ENCODE peak calls at places on chromosomes 13 and 19, in seven cellular contexts. B is K562, D is suprapubic skin, R is sigmoid colon, K is ovary, T is tibial nerve, W is HepG2. H is an unnamed sample.
A peak's percentile ranks its signal among the peaks of the same experiment; 100 is the strongest.

GRCh38 chr19:869245-870177 is 10.0 kb downstream of the CFD start:
- DNase-seq in D (no peak), B (no peak), T (peak; percentile 58), R (peak; percentile 96), K (peak; percentile 87), W (no peak), H (no peak)

GRCh38 chr13:67230774-67231480 is 791 bp upstream of the PCDH9 start:
- DNase-seq in D (peak; percentile 86), B (peak; percentile 8), R (peak; percentile 83), W (peak; percentile 9), T (peak; percentile 19), K (peak; percentile 62), H (peak; percentile 67)

GRCh38 chr19:38690832-38691231 is 43.4 kb downstream of the ACTN4 start:
- DNase-seq in K (no peak), R (no peak), B (no peak), W (no peak), D (no peak), T (no peak), H (no peak)

GRCh38 chr19:37594982-37595382 is 306 bp downstream of the ZNF540 start:
- DNase-seq in W (no peak), R (peak; percentile 88), B (peak; percentile 32), D (peak; percentile 80), T (peak; percentile 47), K (peak; percentile 76), H (peak; percentile 62)

GRCh38 chr19:737591-738093 is 13.3 kb upstream of the MISP start:
- DNase-seq in W (peak; percentile 41), R (peak; percentile 71), B (peak; percentile 92), T (no peak), K (no peak), D (no peak), H (peak; percentile 52)

GRCh38 chr19:51372649-51373504 is at the start of gene NKG7:
- DNase-seq in B (peak; percentile 34), R (no peak), T (no peak), D (no peak), W (no peak), K (no peak), H (no peak)

GRCh38 chr13:43100667-43101066 is 77.3 kb downstream of the DNAJC15 start:
- DNase-seq in D (no peak), R (no peak), K (no peak), W (no peak), B (no peak), T (no peak), H (no peak)

GRCh38 chr19:58387338-58388174 is 487 bp downstream of the RPS5 start:
- DNase-seq in R (no peak), D (no peak), T (no peak), W (no peak), B (no peak), K (no peak), H (no peak)

GRCh38 chr13:49806126-49806536 is 13.6 kb upstream of the KPNA3 start:
- DNase-seq in K (no peak), T (no peak), W (peak; percentile 90), R (no peak), D (no peak), B (no peak), H (no peak)

GRCh38 chr19:14073232-14073924 is 792 bp downstream of the MISP3 start:
- DNase-seq in D (no peak), R (peak; percentile 82), T (no peak), B (peak; percentile 82), W (no peak), K (peak; percentile 78), H (peak; percentile 81)

GRCh38 chr19:11338164-11338563 is 1.3 kb downstream of the RAB3D start:
- DNase-seq in D (no peak), T (no peak), K (no peak), R (no peak), W (no peak), B (no peak), H (no peak)

GRCh38 chr19:29831041-29831548 is 19.3 kb downstream of the CCNE1 start:
- DNase-seq in T (no peak), K (no peak), D (peak; percentile 43), B (no peak), W (no peak), R (no peak), H (no peak)

GRCh38 chr13:46598140-46598819 is 45.3 kb downstream of the LRCH1 start:
- DNase-seq in T (no peak), W (no peak), K (no peak), D (no peak), R (no peak), B (no peak), H (no peak)

GRCh38 chr13:39038569-39038898 is 278 bp downstream of the NHLRC3 start:
- DNase-seq in K (no peak), R (no peak), D (no peak), B (no peak), W (peak; percentile 17), T (no peak), H (no peak)

GRCh38 chr19:12720851-12721655 is 2.7 kb downstream of the TNPO2 start:
- DNase-seq in R (no peak), D (no peak), K (peak; percentile 64), B (peak; percentile 56), T (no peak), W (no peak), H (no peak)

GRCh38 chr13:112065867-112066623 is 904 bp upstream of the SOX1 start:
- DNase-seq in T (no peak), B (no peak), R (no peak), W (no peak), D (peak; percentile 77), K (no peak), H (no peak)
- TF ChIP-seq EP300 in T (no peak), B (no peak), R (no peak), W (no peak), D (no peak), K (no peak), H (no peak)

GRCh38 chr13:59641261-59641660 is 522.5 kb downstream of the DIAPH3 start:
- DNase-seq in W (no peak), B (no peak), T (no peak), K (no peak), D (no peak), R (no peak), H (no peak)

GRCh38 chr13:59638404-59638803 is 525.3 kb downstream of the DIAPH3 start:
- DNase-seq in K (no peak), D (no peak), T (no peak), R (no peak), B (no peak), W (no peak), H (no peak)

GRCh38 chr13:59641758-59642157 is 522.0 kb downstream of the DIAPH3 start:
- DNase-seq in K (no peak), T (no peak), B (no peak), R (no peak), D (no peak), W (no peak), H (no peak)

GRCh38 chr13:59643239-59643865 is 520.4 kb downstream of the DIAPH3 start:
- DNase-seq in W (peak; percentile 5), B (no peak), R (no peak), T (no peak), D (no peak), K (no peak), H (no peak)

DNA sequence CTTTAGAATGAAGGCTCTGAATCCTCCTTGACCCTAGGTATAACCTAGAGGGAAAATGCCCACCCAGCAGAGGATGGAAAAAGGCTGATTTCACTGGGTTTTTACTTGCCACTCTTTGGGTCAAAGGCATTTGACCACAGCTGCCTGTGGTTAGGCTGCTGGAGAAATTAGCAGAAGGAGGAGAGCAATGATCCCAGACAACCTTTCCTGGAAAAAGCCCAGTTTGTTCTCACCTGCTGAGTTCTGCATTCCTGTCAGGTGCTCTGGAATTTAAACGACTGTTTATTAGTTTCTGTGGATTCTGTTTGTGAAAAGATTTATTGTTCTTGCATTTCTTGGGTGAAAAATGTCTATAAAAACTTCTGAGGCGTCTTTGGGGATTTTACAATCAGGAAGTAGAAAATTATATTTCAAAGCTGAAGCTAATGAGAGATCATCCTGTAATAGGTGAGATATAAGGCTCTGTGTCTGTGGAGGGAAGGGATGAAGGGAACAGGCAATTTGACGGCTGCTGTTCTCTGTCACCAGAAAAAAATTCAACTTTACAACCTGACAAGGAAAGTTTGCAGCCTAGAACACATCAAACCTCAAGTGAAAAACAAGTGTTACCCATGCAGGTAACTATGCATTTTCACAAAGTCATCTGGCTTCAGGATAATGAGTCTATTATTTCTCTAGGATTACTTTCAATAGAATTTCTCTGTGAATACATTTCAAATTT is 519.7 kb downstream of the DIAPH3 start:
- DNase-seq in R (no peak), W (no peak), T (no peak), B (no peak), D (no peak), K (no peak), H (no peak)
- H3K4me3 ChIP-seq in R (no peak overlapping the region), W (no peak overlapping the region), T (no peak overlapping the region), B (no peak overlapping the region), D (no peak overlapping the region), K (no peak overlapping the region), H (no peak overlapping the region)

DNA sequence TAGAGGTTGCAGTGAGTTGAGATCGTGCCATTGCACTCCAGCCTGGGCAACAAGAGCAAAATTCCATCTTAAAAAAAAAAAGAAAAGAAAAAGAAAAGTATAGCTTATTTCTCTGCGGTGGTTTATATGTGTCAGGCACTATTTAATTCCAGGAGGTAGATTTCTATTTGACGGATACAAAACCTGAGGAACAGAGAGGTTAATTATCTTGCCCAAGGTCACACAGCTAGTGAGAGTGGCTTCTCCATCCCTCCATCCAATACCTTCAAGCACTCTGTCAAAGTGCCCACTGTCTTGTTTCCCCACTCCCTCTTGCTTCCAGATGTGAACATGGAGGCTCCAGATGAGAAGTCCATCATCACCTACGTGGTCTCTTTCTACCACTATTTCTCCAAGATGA is 34.8 kb downstream of the SPTBN4 start:
- DNase-seq in K (no peak), T (no peak), B (no peak), R (no peak), W (no peak), D (no peak), H (no peak)
- TF ChIP-seq EP300 in K (no peak), T (no peak), B (no peak), R (no peak), W (no peak), D (no peak), H (no peak)

DNA sequence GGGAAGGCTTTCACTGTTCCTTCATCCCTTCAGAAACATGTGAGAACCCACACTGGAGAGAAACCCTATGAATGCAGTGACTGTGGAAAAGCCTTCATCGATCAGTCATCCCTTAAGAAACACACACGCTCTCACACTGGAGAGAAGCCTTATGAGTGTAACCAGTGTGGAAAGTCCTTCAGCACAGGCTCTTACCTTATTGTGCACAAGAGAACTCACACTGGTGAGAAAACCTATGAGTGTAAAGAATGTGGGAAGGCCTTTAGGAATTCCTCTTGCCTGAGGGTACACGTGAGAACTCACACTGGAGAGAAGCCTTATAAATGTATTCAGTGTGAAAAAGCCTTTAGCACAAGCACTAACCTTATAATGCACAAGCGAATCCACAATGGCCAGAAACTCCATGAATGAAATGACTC is 18.6 kb downstream of the ZNF177 start:
- DNase-seq in B (no peak), D (no peak), R (no peak), T (no peak), W (no peak), K (no peak), H (no peak)
- H3K4me3 ChIP-seq in B (no peak overlapping the region), D (no peak overlapping the region), R (no peak overlapping the region), T (no peak overlapping the region), W (no peak overlapping the region), K (no peak overlapping the region), H (no peak overlapping the region)

H was measured in stomach.